ENCODE peak calls at places on chromosomes 13 and 19, in ten cellular contexts. D is spleen, W is right lobe of liver, P is A673, C is body of pancreas, S is colonic mucosa, L is lung, M is tibial nerve, U is neural progenitor cell, X is uterus. V is an unnamed sample.

GRCh38 chr13:113964251-113964995 is 9.5 kb downstream of the C13orf46 start:
- DNase-seq in D (peak; percentile 49), W (peak; percentile 26), P (no peak), C (no peak), S (no peak), L (no peak), M (no peak), U (no peak), X (no peak), V (no peak)

GRCh38 chr13:35157143-35157755 is 215.2 kb downstream of the NBEA start:
- DNase-seq in D (no peak), W (no peak), P (peak; percentile 69), C (peak; percentile 30), S (peak; percentile 47), L (peak; percentile 33), M (peak; percentile 61), U (peak; percentile 55), X (peak; percentile 25), V (peak; percentile 21)

GRCh38 chr19:35318679-35319448 is 10.1 kb upstream of the CD22 start:
- DNase-seq in D (peak; percentile 91), W (peak; percentile 67), P (no peak), C (peak; percentile 39), S (peak; percentile 32), L (peak; percentile 70), M (peak; percentile 33), U (no peak), X (peak; percentile 74), V (no peak)

GRCh38 chr19:13262450-13262849 is 112.2 kb downstream of the IER2 start:
- DNase-seq in D (no peak), W (no peak), P (peak; percentile 71), C (peak; percentile 11), S (no peak), L (no peak), M (no peak), U (peak; percentile 22), X (peak; percentile 19), V (no peak)

GRCh38 chr19:45492627-45493470 is 4.0 kb downstream of the RTN2 start:
- DNase-seq in D (no peak), W (no peak), P (peak; percentile 65), C (no peak), S (peak; percentile 65), L (no peak), M (no peak), U (peak; percentile 84), X (no peak), V (peak; percentile 95)

GRCh38 chr13:30359999-30360398 is 52.6 kb upstream of the KATNAL1 start:
- DNase-seq in D (no peak), W (no peak), P (no peak), C (no peak), S (no peak), L (no peak), M (no peak), U (no peak), X (no peak), V (no peak)

GRCh38 chr13:41107584-41108014 is 25.0 kb downstream of the KBTBD6 start:
- DNase-seq in D (no peak), W (no peak), P (no peak), C (no peak), S (no peak), L (no peak), M (no peak), U (peak; percentile 18), X (no peak), V (no peak)

GRCh38 chr13:21395953-21396352 is 63.1 kb downstream of the ZDHHC20 start:
- DNase-seq in D (no peak), W (no peak), P (no peak), C (no peak), S (no peak), L (no peak), M (no peak), U (no peak), X (no peak), V (no peak)

GRCh38 chr19:18612772-18613588 is at the start of gene TMEM59L:
- DNase-seq in D (peak; percentile 79), W (no peak), P (no peak), C (peak; percentile 42), S (no peak), L (no peak), M (no peak), U (peak; percentile 77), X (no peak), V (no peak)

GRCh38 chr19:41114132-41114531 is at the start of gene CYP2F1:
- DNase-seq in D (no peak), W (no peak), P (no peak), C (no peak), S (no peak), L (no peak), M (no peak), U (no peak), X (no peak), V (no peak)

GRCh38 chr19:50213925-50214324 is 10.5 kb downstream of the MYH14 start:
- DNase-seq in D (no peak), W (no peak), P (no peak), C (no peak), S (no peak), L (no peak), M (no peak), U (no peak), X (no peak), V (no peak)

GRCh38 chr19:2375341-2376121 is 15.5 kb downstream of the TMPRSS9 start:
- DNase-seq in D (no peak), W (no peak), P (no peak), C (no peak), S (no peak), L (no peak), M (no peak), U (no peak), X (no peak), V (no peak)

GRCh38 chr19:46221981-46222610 is 7.4 kb upstream of the IGFL1 start:
- DNase-seq in D (no peak), W (no peak), P (peak; percentile 34), C (peak; percentile 35), S (no peak), L (peak; percentile 85), M (no peak), U (no peak), X (peak; percentile 63), V (peak; percentile 19)

GRCh38 chr13:53206455-53206854 is 177.8 kb downstream of the OLFM4 start:
- DNase-seq in D (no peak), W (no peak), P (peak; percentile 45), C (no peak), S (no peak), L (no peak), M (no peak), U (no peak), X (no peak), V (no peak)

GRCh38 chr19:42634409-42635232 is 39.9 kb upstream of the CEACAM8 start:
- DNase-seq in D (no peak), W (no peak), P (peak; percentile 58), C (peak; percentile 67), S (no peak), L (no peak), M (peak; percentile 22), U (peak; percentile 2), X (no peak), V (peak; percentile 33)

GRCh38 chr13:23392925-23393645 is 40.4 kb downstream of the SACS start:
- DNase-seq in D (no peak), W (no peak), P (no peak), C (no peak), S (no peak), L (no peak), M (no peak), U (no peak), X (no peak), V (no peak)
- H3K4me3 ChIP-seq in D (no peak overlapping the region), W (no peak overlapping the region), P (no peak overlapping the region), C (no peak overlapping the region), S (no peak overlapping the region), L (no peak overlapping the region), M (no peak overlapping the region), U (no peak overlapping the region), X (no peak overlapping the region), V (no peak overlapping the region)

GRCh38 chr19:485583-486236 is 10.6 kb upstream of the MADCAM1 start:
- DNase-seq in D (no peak), W (no peak), P (no peak), C (peak; percentile 63), S (no peak), L (no peak), M (peak; percentile 29), U (peak; percentile 84), X (no peak), V (peak; percentile 63)
- H3K27ac ChIP-seq in D (no peak overlapping the region), W (no peak overlapping the region), P (no peak overlapping the region), C (peak overlapping the region; percentile 68), S (no peak overlapping the region), L (no peak overlapping the region), M (peak overlapping the region; percentile 69), U (peak overlapping the region; percentile 68), X (no peak overlapping the region), V (no peak overlapping the region)

GRCh38 chr19:34226036-34226435 is 28.3 kb upstream of the GARRE1 start:
- DNase-seq in D (no peak), W (no peak), P (no peak), C (no peak), S (no peak), L (no peak), M (no peak), U (no peak), X (no peak), V (no peak)

GRCh38 chr19:34228762-34229161 is 25.6 kb upstream of the GARRE1 start:
- DNase-seq in D (no peak), W (no peak), P (no peak), C (no peak), S (no peak), L (no peak), M (no peak), U (no peak), X (no peak), V (no peak)

GRCh38 chr19:34228347-34228746 is 26.0 kb upstream of the GARRE1 start:
- DNase-seq in D (no peak), W (no peak), P (no peak), C (no peak), S (no peak), L (no peak), M (no peak), U (no peak), X (no peak), V (no peak)

GRCh38 chr19:34224996-34225658 is 29.2 kb upstream of the GARRE1 start:
- DNase-seq in D (no peak), W (no peak), P (no peak), C (no peak), S (no peak), L (no peak), M (no peak), U (no peak), X (no peak), V (no peak)

DNA sequence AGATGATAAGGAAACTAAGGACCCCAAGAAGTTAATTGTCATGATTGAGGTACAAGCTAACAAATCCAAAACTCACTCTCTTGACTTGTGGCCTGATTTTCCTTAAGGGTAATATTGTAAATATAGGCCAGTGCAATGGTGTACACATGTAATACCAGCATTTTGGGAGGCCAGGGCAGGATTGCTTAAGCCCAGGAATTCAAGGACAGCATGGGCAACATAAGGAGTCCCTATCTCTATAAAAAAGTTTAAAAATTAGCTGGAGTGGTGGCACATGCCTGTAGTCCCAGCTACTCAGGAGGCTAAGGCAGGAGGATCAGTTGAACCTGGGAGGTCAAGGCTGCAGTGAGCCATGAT is 28.7 kb upstream of the GARRE1 start:
- DNase-seq in D (no peak), W (no peak), P (no peak), C (no peak), S (no peak), L (no peak), M (no peak), U (no peak), X (no peak), V (no peak)
- H3K36me3 ChIP-seq in D (peaks cover 98% of the 10 kb centered on the region), W (peaks cover 78% of the 10 kb centered on the region), P (peaks cover 97% of the 10 kb centered on the region), C (peaks cover 5% of the 10 kb centered on the region), S (peaks cover 17% of the 10 kb centered on the region), L (peaks cover 51% of the 10 kb centered on the region), M (peaks cover 99% of the 10 kb centered on the region), U (peaks cover 36% of the 10 kb centered on the region), X (no peaks in the 10 kb centered on the region), V (peaks cover 86% of the 10 kb centered on the region)

GRCh38 chr19:29943615-29944014 is 1.6 kb downstream of the URI1 start:
- DNase-seq in D (no peak), W (no peak), P (no peak), C (no peak), S (no peak), L (no peak), M (no peak), U (no peak), X (no peak), V (no peak)
- H3K4me3 ChIP-seq in D (no peak overlapping the region), W (peak overlapping the region; percentile 82), P (peak overlapping the region; percentile 81), C (no peak overlapping the region), S (peak overlapping the region; percentile 86), L (no peak overlapping the region), M (no peak overlapping the region), U (peak overlapping the region; percentile 91), X (no peak overlapping the region), V (peak overlapping the region; percentile 84)